ENCODE peak calls at places on chromosome 9, in four cellular contexts. G is stimulated activated CD4-positive, alpha-beta T cell treated with anti-CD3 and anti-CD28 coated beads, Interleukin-4, amount 100 ng/mL, for 48 hours; K is CD8-positive, alpha-beta memory T cell; Z is activated CD4-positive, alpha-beta T cell treated with anti-CD3 and anti-CD28 coated beads, Interleukin-2, amount 50 U/mL, for 4 hours. S is an unnamed sample.

GRCh38 chr9:72843525-72844439 is 109.1 kb downstream of the ALDH1A1 start:
- DNase-seq in K (no peak), Z (no peak), G (no peak), S (no peak)

GRCh38 chr9:137006116-137007003 is 10.0 kb upstream of the CLIC3 start:
- DNase-seq in G (no peak), K (no peak), Z (no peak), S (no peak)

GRCh38 chr9:114285166-114285867 is 37.6 kb upstream of the ORM1 start:
- DNase-seq in G (no peak), Z (no peak), K (no peak), S (peak)

GRCh38 chr9:38649731-38650363 is 29.5 kb upstream of the ANKRD18A start:
- DNase-seq in G (no peak), K (no peak), Z (no peak), S (no peak)

GRCh38 chr9:77763566-77763965 is 115.4 kb upstream of the GNA14 start:
- DNase-seq in G (no peak), K (no peak), Z (no peak), S (no peak)

GRCh38 chr9:136250676-136251075 is 5.1 kb upstream of the QSOX2 start:
- DNase-seq in K (no peak), G (no peak), Z (no peak), S (no peak)

GRCh38 chr9:437066-438015 is 222.7 kb downstream of the DOCK8 start:
- DNase-seq in K (no peak), Z (no peak), G (no peak), S (peak)

GRCh38 chr9:116686693-116687073 is 422 bp upstream of the TRIM32 start:
- DNase-seq in G (no peak), K (no peak), Z (no peak), S (no peak)

GRCh38 chr9:114603183-114603582 is 7.9 kb upstream of the TMEM268 start:
- DNase-seq in Z (no peak), K (no peak), G (no peak), S (no peak)